ENCODE peak calls at places on chromosomes 5 and 9, in seven cellular contexts. One of them, this sample, is unnamed.

GRCh38 chr9:935348-935965 is 41.0 kb upstream of the DMRT3 start:
- DNase-seq in T-helper 2 cell: no peak
- DNase-seq in effector CD4-positive, alpha-beta T cell: no peak
- DNase-seq in natural killer cell: no peak
- DNase-seq in ovary: no peak
- DNase-seq in fibroblast of villous mesenchyme: peak; percentile 45
- DNase-seq in activated T-helper 1 cell treated with Interleukin-2 at 50 U/mL for 16 hours: no peak
- DNase-seq in this sample: no peak

GRCh38 chr5:177445052-177446016 is 1.3 kb upstream of the PRR7 start:
- DNase-seq in fibroblast of villous mesenchyme: no peak
- DNase-seq in natural killer cell: no peak
- DNase-seq in ovary: no peak
- DNase-seq in activated T-helper 1 cell treated with Interleukin-2 at 50 U/mL for 16 hours: no peak
- DNase-seq in T-helper 2 cell: peak; percentile 63
- DNase-seq in effector CD4-positive, alpha-beta T cell: no peak
- DNase-seq in this sample: no peak

GRCh38 chr5:149719666-149720065 is 10.4 kb upstream of the PPARGC1B start:
- DNase-seq in activated T-helper 1 cell treated with Interleukin-2 at 50 U/mL for 16 hours: no peak
- DNase-seq in effector CD4-positive, alpha-beta T cell: no peak
- DNase-seq in T-helper 2 cell: no peak
- DNase-seq in ovary: no peak
- DNase-seq in fibroblast of villous mesenchyme: no peak
- DNase-seq in natural killer cell: no peak
- DNase-seq in this sample: no peak

GRCh38 chr9:101311759-101312420 is 72.9 kb downstream of the BAAT start:
- DNase-seq in natural killer cell: no peak
- DNase-seq in effector CD4-positive, alpha-beta T cell: peak; percentile 14
- DNase-seq in ovary: no peak
- DNase-seq in activated T-helper 1 cell treated with Interleukin-2 at 50 U/mL for 16 hours: no peak
- DNase-seq in fibroblast of villous mesenchyme: peak; percentile 84
- DNase-seq in T-helper 2 cell: peak; percentile 69
- DNase-seq in this sample: peak; percentile 8

GRCh38 chr9:104987743-104988142 is 59.8 kb upstream of the ABCA1 start:
- DNase-seq in natural killer cell: no peak
- DNase-seq in activated T-helper 1 cell treated with Interleukin-2 at 50 U/mL for 16 hours: no peak
- DNase-seq in T-helper 2 cell: no peak
- DNase-seq in fibroblast of villous mesenchyme: peak; percentile 58
- DNase-seq in effector CD4-positive, alpha-beta T cell: no peak
- DNase-seq in ovary: no peak
- DNase-seq in this sample: no peak

GRCh38 chr5:118407958-118408357 is 580.4 kb downstream of the DTWD2 start:
- DNase-seq in activated T-helper 1 cell treated with Interleukin-2 at 50 U/mL for 16 hours: no peak
- DNase-seq in T-helper 2 cell: no peak
- DNase-seq in natural killer cell: no peak
- DNase-seq in effector CD4-positive, alpha-beta T cell: no peak
- DNase-seq in fibroblast of villous mesenchyme: no peak
- DNase-seq in ovary: no peak
- DNase-seq in this sample: no peak

GRCh38 chr5:72857396-72857795 is 40.9 kb downstream of the TNPO1 start:
- DNase-seq in natural killer cell: no peak
- DNase-seq in activated T-helper 1 cell treated with Interleukin-2 at 50 U/mL for 16 hours: no peak
- DNase-seq in fibroblast of villous mesenchyme: no peak
- DNase-seq in ovary: no peak
- DNase-seq in T-helper 2 cell: no peak
- DNase-seq in effector CD4-positive, alpha-beta T cell: no peak
- DNase-seq in this sample: no peak

GRCh38 chr5:125549322-125549871 is 803.0 kb upstream of the ZNF608 start:
- DNase-seq in fibroblast of villous mesenchyme: peak; percentile 68
- DNase-seq in natural killer cell: no peak
- DNase-seq in ovary: no peak
- DNase-seq in T-helper 2 cell: no peak
- DNase-seq in activated T-helper 1 cell treated with Interleukin-2 at 50 U/mL for 16 hours: no peak
- DNase-seq in effector CD4-positive, alpha-beta T cell: no peak
- DNase-seq in this sample: no peak

This sample was measured in effector memory CD8-positive, alpha-beta T cell.